ENCODE peak calls at places on chromosome 6, in four cellular contexts. J, V, A and I are unnamed samples.

GRCh38 chr6:121917834-121918559 is 481.5 kb upstream of the HSF2 start:
- DNase-seq in V (no peak), A (no peak), J (no peak), I (no peak)

GRCh38 chr6:40258531-40258930 is 324.3 kb upstream of the MOCS1 start:
- DNase-seq in A (no peak), V (no peak), J (no peak), I (no peak)

GRCh38 chr6:154606457-154606856 is 96.0 kb upstream of the CNKSR3 start:
- DNase-seq in A (no peak), V (no peak), J (no peak), I (no peak)

GRCh38 chr6:140346461-140346860 is 972.0 kb upstream of the CITED2 start:
- DNase-seq in V (peak; percentile 3), A (no peak), J (no peak), I (no peak)

GRCh38 chr6:157227202-157228166 is 95.8 kb downstream of the TMEM242 start:
- DNase-seq in J (no peak), A (no peak), V (no peak), I (no peak)

GRCh38 chr6:25525078-25525477 is 126.9 kb upstream of the SCGN start:
- DNase-seq in J (no peak), A (no peak), V (no peak), I (no peak)

GRCh38 chr6:14787677-14788076 is 458.2 kb upstream of the JARID2 start:
- DNase-seq in V (no peak), J (no peak), A (no peak), I (no peak)

GRCh38 chr6:47485083-47485482 is 7.5 kb downstream of the CD2AP start:
- DNase-seq in J (no peak), V (no peak), A (no peak), I (no peak)

GRCh38 chr6:47633141-47633540 is 65.2 kb upstream of the ADGRF4 start:
- DNase-seq in A (no peak), V (peak; percentile 31), J (no peak), I (no peak)

GRCh38 chr6:123901441-123901840 is 97.8 kb downstream of the NKAIN2 start:
- DNase-seq in V (no peak), J (no peak), A (no peak), I (no peak)

GRCh38 chr6:76817429-76817828 is 645.9 kb downstream of the HTR1B start:
- DNase-seq in V (no peak), J (no peak), A (no peak), I (no peak)

GRCh38 chr6:31663087-31663960 is 1.5 kb downstream of the GPANK1 start:
- DNase-seq in A (no peak), V (no peak), J (no peak), I (no peak)